ENCODE peak calls at places on chromosomes 11 and 22, in four cellular contexts. U is HCT116, J is HepG2, D is K562. O is an unnamed sample.

GRCh38 chr11:12088047-12088481 is 22.3 kb upstream of the MICAL2 start:
- DNase-seq in U (no peak), J (no peak), D (peak; percentile 42), O (no peak)

GRCh38 chr11:134516529-134516928 is 104.5 kb upstream of the B3GAT1 start:
- DNase-seq in U (no peak), J (no peak), D (no peak), O (no peak)

GRCh38 chr11:83717551-83717950 is 431.4 kb upstream of the CCDC90B start:
- DNase-seq in U (no peak), J (no peak), D (no peak), O (no peak)

GRCh38 chr11:117828641-117829368 is 4.3 kb upstream of the FXYD2 start:
- DNase-seq in U (no peak), J (no peak), D (peak; percentile 36), O (no peak)

GRCh38 chr11:90241414-90241813 is 18.6 kb upstream of the CHORDC1 start:
- DNase-seq in U (no peak), J (peak; percentile 20), D (no peak), O (no peak)

GRCh38 chr11:125167954-125168821 is 3.6 kb downstream of the PKNOX2 start:
- DNase-seq in U (no peak), J (no peak), D (no peak), O (no peak)

GRCh38 chr11:30772908-30773307 is 186.8 kb upstream of the MPPED2 start:
- DNase-seq in U (no peak), J (no peak), D (no peak), O (no peak)

GRCh38 chr22:46593211-46593676 is 26.9 kb upstream of the GRAMD4 start:
- DNase-seq in U (no peak), J (no peak), D (no peak), O (no peak)

GRCh38 chr11:69654660-69655478 is 13.9 kb downstream of the CCND1 start:
- DNase-seq in U (no peak), J (peak; percentile 94), D (no peak), O (no peak)

GRCh38 chr11:66687831-66688281 is 10.2 kb upstream of the RBM4B start:
- DNase-seq in U (no peak), J (no peak), D (no peak), O (no peak)

GRCh38 chr11:75597636-75598035 is 35.6 kb downstream of the SERPINH1 start:
- DNase-seq in U (peak; percentile 36), J (peak; percentile 36), D (peak; percentile 43), O (peak; percentile 50)

GRCh38 chr11:86519064-86519911 is 144.6 kb downstream of the CCDC81 start:
- DNase-seq in U (no peak), J (no peak), D (no peak), O (no peak)

GRCh38 chr11:40722179-40722795 is 737.2 kb downstream of the LRRC4C start:
- DNase-seq in U (no peak), J (peak; percentile 15), D (peak; percentile 7), O (peak; percentile 69)

GRCh38 chr11:70826541-70826943 is 425.8 kb downstream of the SHANK2 start:
- DNase-seq in U (no peak), J (no peak), D (no peak), O (no peak)

GRCh38 chr11:102850973-102851745 is 7.8 kb upstream of the MMP3 start:
- DNase-seq in U (no peak), J (no peak), D (no peak), O (no peak)

GRCh38 chr22:46770726-46771125 is 8.3 kb downstream of the TBC1D22A start:
- DNase-seq in U (no peak), J (no peak), D (no peak), O (no peak)

GRCh38 chr11:2574043-2574552 is 125.7 kb downstream of the KCNQ1OT1 start:
- DNase-seq in U (no peak), J (no peak), D (no peak), O (no peak)

GRCh38 chr22:46376908-46377565 is 41.5 kb downstream of the TRMU start:
- DNase-seq in U (no peak), J (peak; percentile 21), D (no peak), O (no peak)

GRCh38 chr22:36377022-36377631 is 10.6 kb downstream of the MYH9 start:
- DNase-seq in U (no peak), J (no peak), D (no peak), O (no peak)

GRCh38 chr22:36331306-36331911 is 56.4 kb downstream of the MYH9 start:
- DNase-seq in U (peak; percentile 82), J (peak; percentile 75), D (peak; percentile 62), O (no peak)

GRCh38 chr11:63608353-63609345 is 5.6 kb downstream of the PLAAT3 start:
- DNase-seq in U (no peak), J (no peak), D (no peak), O (no peak)

GRCh38 chr22:33180371-33180770 is 122.2 kb upstream of the SYN3 start:
- DNase-seq in U (no peak), J (no peak), D (no peak), O (no peak)

GRCh38 chr22:29205260-29205597 is 467 bp upstream of the EMID1 start:
- DNase-seq in U (no peak), J (no peak), D (no peak), O (no peak)

GRCh38 chr22:27715078-27715477 is 86.5 kb downstream of the MN1 start:
- DNase-seq in U (no peak), J (no peak), D (no peak), O (no peak)

GRCh38 chr22:32818446-32819115 is 17.1 kb downstream of the TIMP3 start:
- DNase-seq in U (no peak), J (no peak), D (no peak), O (no peak)

GRCh38 chr22:44919691-44920090 is 90.1 kb downstream of the PHF21B start:
- DNase-seq in U (no peak), J (no peak), D (no peak), O (no peak)
- TF ChIP-seq ZNF274 in U (no peak), J (no peak), D (no peak), O (no peak)

DNA sequence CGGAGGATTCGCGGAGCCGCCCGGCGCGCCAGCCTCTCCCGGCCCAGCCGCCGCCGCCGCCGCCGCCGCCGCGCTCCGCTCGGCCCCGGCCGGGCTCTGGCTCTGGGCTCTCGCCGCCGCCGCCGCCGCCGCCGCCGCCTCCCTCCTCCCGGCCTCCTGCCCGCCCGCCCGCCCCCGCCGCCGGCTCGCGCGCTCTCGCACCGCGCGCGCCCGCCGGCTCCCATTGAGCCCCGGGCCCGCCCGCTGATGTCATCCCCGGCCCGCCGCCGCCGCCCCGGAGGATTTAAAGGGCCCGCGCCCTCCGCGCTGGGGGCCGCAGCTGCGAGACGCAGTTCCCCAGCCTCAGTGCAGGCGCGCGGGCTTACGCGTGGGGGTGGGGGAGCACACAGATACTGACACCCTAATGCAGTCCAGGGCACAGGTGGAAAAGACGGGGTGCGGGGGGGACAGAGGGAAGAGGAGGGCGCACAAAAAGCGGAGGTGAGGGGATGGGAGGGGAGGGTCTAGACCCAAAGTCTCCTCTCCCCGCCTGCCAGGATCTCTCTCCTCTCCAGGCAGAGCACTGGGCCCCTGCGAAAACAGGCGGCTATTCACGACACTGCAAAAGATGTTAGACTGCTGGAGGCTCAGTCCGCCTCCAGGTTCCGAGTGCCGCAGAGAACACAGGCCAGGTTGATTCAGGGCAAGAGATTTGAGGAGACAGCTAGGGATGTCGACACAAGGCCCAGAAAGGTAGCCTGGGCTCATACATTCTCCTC is at the start of gene CSNK1E:
- DNase-seq in U (no peak), J (no peak), D (peak; percentile 84), O (no peak)
- H3K4me1 ChIP-seq in U (peaks cover 34% of the 10 kb centered on the region), J (peaks cover 69% of the 10 kb centered on the region), D (peaks cover 48% of the 10 kb centered on the region), O (peaks cover 25% of the 10 kb centered on the region)

DNA sequence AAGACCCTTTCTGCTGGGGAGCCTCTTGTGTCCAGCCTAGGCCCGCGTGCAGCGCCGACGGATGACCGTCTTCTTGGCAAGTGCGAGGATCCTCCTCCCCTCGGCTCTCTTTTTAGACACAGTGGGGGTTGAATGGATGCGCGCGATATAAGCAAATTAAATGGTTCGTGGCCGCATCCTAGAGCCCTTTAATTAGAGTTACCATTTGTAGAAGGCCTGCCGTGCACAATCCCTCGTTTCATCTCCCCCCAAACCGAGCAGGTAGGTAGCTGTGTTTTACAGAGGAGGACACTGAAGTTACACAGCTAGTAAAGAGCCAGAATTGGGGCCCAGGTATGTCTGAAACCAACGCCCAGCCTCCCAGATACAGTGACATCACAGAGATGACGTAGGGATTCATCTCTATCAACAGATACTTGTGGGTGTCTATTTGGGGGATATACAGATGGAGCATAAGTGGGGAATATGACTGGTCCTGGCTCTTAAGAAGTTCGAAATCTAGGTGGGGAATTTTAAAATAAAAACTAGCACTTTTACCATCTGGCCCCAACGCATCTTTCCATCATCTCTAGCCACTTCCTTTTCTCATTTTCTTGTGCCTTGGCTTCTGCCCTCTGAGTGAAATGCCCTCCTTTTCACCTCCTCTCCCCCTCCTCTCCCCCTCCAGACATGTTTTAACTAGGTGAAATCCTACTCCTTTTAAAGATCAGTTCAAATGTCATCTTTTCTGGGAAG is 922 bp downstream of the TCP11L1 start:
- DNase-seq in U (no peak), J (no peak), D (no peak), O (no peak)
- TF ChIP-seq ZNF274 in U (no peak), J (no peak), D (no peak), O (no peak)

GRCh38 chr11:10461276-10461790 is 6.3 kb downstream of the AMPD3 start:
- DNase-seq in U (no peak), J (no peak), D (no peak), O (no peak)
- H3K4me1 ChIP-seq in U (peaks cover 15% of the 10 kb centered on the region), J (peaks cover 2% of the 10 kb centered on the region), D (peaks cover 22% of the 10 kb centered on the region), O (peaks cover 6% of the 10 kb centered on the region)

GRCh38 chr11:20450829-20451228 is 63.3 kb downstream of the PRMT3 start:
- DNase-seq in U (no peak), J (no peak), D (no peak), O (no peak)

GRCh38 chr11:20453657-20454316 is 66.3 kb downstream of the PRMT3 start:
- DNase-seq in U (no peak), J (no peak), D (no peak), O (no peak)

GRCh38 chr11:20448838-20449237 is 61.3 kb downstream of the PRMT3 start:
- DNase-seq in U (no peak), J (no peak), D (no peak), O (no peak)

GRCh38 chr11:20451568-20451967 is 64.1 kb downstream of the PRMT3 start:
- DNase-seq in U (no peak), J (no peak), D (no peak), O (no peak)

DNA sequence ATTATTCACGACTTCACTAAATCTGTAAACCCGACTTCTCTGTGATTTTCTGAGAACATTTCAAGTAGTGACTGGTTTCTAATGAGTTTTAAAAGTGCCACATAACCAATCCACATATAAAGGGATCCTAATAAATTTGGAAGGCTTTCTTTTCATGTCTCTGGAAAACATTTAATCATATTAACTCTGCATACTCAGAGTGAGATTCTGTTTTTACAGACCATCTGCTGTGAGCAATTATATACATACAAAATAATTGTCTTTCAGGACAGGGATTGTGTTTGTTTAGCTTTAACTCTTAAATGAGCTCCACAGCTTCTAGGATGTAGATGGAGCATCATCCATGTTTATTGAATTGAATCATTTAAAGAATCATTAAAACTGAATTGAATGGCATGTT is 65.1 kb downstream of the PRMT3 start:
- DNase-seq in U (no peak), J (no peak), D (no peak), O (no peak)
- TF ChIP-seq ZNF274 in U (no peak), J (no peak), D (no peak), O (no peak)

O was measured in NT2/D1.